ENCODE peak calls at places on chromosomes 2 and 18, in four cellular contexts. S is stimulated activated naive CD8-positive, alpha-beta T cell treated with anti-CD3 and anti-CD28 coated beads, Interleukin-15, amount 100 ng/mL, for 72 hours; D is gastrocnemius medialis; E is T-cell. O is an unnamed sample.

GRCh38 chr18:77234504-77235365 is 14.9 kb upstream of the GALR1 start:
- DNase-seq in S (no peak), D (no peak), E (no peak), O (no peak)

GRCh38 chr2:42685303-42685702 is 78.6 kb downstream of the OXER1 start:
- DNase-seq in S (no peak), D (no peak), E (no peak), O (no peak)

GRCh38 chr2:44100351-44100750 is 68.3 kb upstream of the PPM1B start:
- DNase-seq in E (no peak), D (peak; percentile 84), S (no peak), O (peak; percentile 77)

GRCh38 chr2:105809099-105809473 is 64.4 kb downstream of the NCK2 start:
- DNase-seq in D (no peak), E (no peak), S (no peak), O (no peak)

GRCh38 chr2:96264086-96264485 is 1.7 kb downstream of the TMEM127 start:
- DNase-seq in D (no peak), S (no peak), E (no peak), O (no peak)

GRCh38 chr2:197495433-197496134 is 4.1 kb downstream of the HSPD1 start:
- DNase-seq in S (no peak), D (no peak), E (no peak), O (no peak)

GRCh38 chr2:234673961-234674759 is 177.3 kb upstream of the ARL4C start:
- DNase-seq in D (no peak), S (no peak), E (no peak), O (no peak)

GRCh38 chr2:78682781-78683180 is 342.7 kb upstream of the REG3G start:
- DNase-seq in S (no peak), D (no peak), E (no peak), O (no peak)

GRCh38 chr2:216920150-216920846 is 60.4 kb upstream of the TNP1 start:
- DNase-seq in E (no peak), D (no peak), S (no peak), O (no peak)

GRCh38 chr2:127560201-127560928 is 24.9 kb downstream of the MYO7B start:
- DNase-seq in D (no peak), E (no peak), S (no peak), O (no peak)

GRCh38 chr2:198913394-198914152 is 544.2 kb downstream of the SATB2 start:
- DNase-seq in D (no peak), E (no peak), S (no peak), O (no peak)

GRCh38 chr18:12308386-12309100 is 502 bp downstream of the TUBB6 start:
- DNase-seq in E (no peak), D (peak; percentile 65), S (peak; percentile 45), O (peak; percentile 74)

GRCh38 chr2:235262750-235263149 is 231.1 kb upstream of the AGAP1 start:
- DNase-seq in E (no peak), D (no peak), S (no peak), O (no peak)

GRCh38 chr2:190180313-190181065 is 118.0 kb upstream of the MSTN start:
- DNase-seq in E (no peak), S (peak; percentile 42), D (peak; percentile 80), O (peak; percentile 36)

GRCh38 chr2:223914349-223914748 is 30.8 kb downstream of the WDFY1 start:
- DNase-seq in E (no peak), D (no peak), S (no peak), O (no peak)

GRCh38 chr2:31922542-31923408 is 88.0 kb downstream of the MEMO1 start:
- DNase-seq in S (no peak), E (no peak), D (no peak), O (no peak)

GRCh38 chr2:44490726-44491125 is 129.0 kb downstream of the CAMKMT start:
- DNase-seq in S (no peak), E (no peak), D (no peak), O (no peak)

GRCh38 chr2:95056044-95056443 is 30.5 kb downstream of the MAL start:
- DNase-seq in S (no peak), D (no peak), E (no peak), O (no peak)

GRCh38 chr2:177392373-177393246 is at the start of gene AGPS:
- DNase-seq in S (peak; percentile 75), E (peak; percentile 67), D (peak; percentile 73), O (peak; percentile 58)

GRCh38 chr2:156329031-156329921 is 3.2 kb downstream of the NR4A2 start:
- DNase-seq in E (no peak), D (no peak), S (no peak), O (no peak)

GRCh38 chr2:113282747-113283533 is 4.2 kb upstream of the PAX8 start:
- DNase-seq in D (peak; percentile 75), E (no peak), S (no peak), O (peak; percentile 62)

GRCh38 chr2:123688504-123688903 is 336.6 kb upstream of the CNTNAP5 start:
- DNase-seq in D (no peak), E (no peak), S (no peak), O (no peak)

GRCh38 chr2:142682528-142682927 is 194.9 kb upstream of the KYNU start:
- DNase-seq in S (no peak), E (no peak), D (no peak), O (no peak)

GRCh38 chr2:28300921-28301341 is 91.7 kb upstream of the FOSL2 start:
- DNase-seq in S (no peak), D (no peak), E (no peak), O (no peak)

GRCh38 chr2:65382776-65383357 is 49.5 kb downstream of the SPRED2 start:
- DNase-seq in E (peak; percentile 60), S (peak; percentile 88), D (peak; percentile 49), O (peak; percentile 57)

GRCh38 chr2:231932985-231933915 is 7.1 kb upstream of the NPPC start:
- DNase-seq in D (no peak), E (no peak), S (no peak), O (no peak)

GRCh38 chr2:232336241-232336736 is 42.3 kb upstream of the ALPP start:
- DNase-seq in E (no peak), S (no peak), D (peak; percentile 5), O (no peak)

GRCh38 chr2:203155406-203155805 is 83.4 kb upstream of the CYP20A1 start:
- DNase-seq in E (no peak), S (no peak), D (no peak), O (no peak)

GRCh38 chr18:37179384-37179783 is 350.5 kb downstream of the KIAA1328 start:
- DNase-seq in S (no peak), E (no peak), D (no peak), O (no peak)

O was measured in H54.